ENCODE peak calls at places on chromosomes 13 and 19, in eight cellular contexts. One of them, this sample, is unnamed.

GRCh38 chr19:3603121-3603841 is 3.4 kb downstream of the TBXA2R start:
- DNase-seq in ovary: no peak
- DNase-seq in naive thymus-derived CD4-positive, alpha-beta T cell: no peak
- DNase-seq in heart right ventricle: no peak
- DNase-seq in tibial artery: peak; percentile 94
- DNase-seq in thoracic aorta: no peak
- DNase-seq in uterus: peak; percentile 55
- DNase-seq in IMR-90: no peak
- DNase-seq in this sample: no peak

GRCh38 chr13:70473912-70474311 is 365.7 kb upstream of the KLHL1 start:
- DNase-seq in ovary: no peak
- DNase-seq in naive thymus-derived CD4-positive, alpha-beta T cell: no peak
- DNase-seq in heart right ventricle: no peak
- DNase-seq in tibial artery: no peak
- DNase-seq in thoracic aorta: no peak
- DNase-seq in uterus: no peak
- DNase-seq in IMR-90: no peak
- DNase-seq in this sample: no peak

GRCh38 chr19:43438291-43439162 is 23.8 kb downstream of the TEX101 start:
- DNase-seq in ovary: peak; percentile 54
- DNase-seq in naive thymus-derived CD4-positive, alpha-beta T cell: no peak
- DNase-seq in heart right ventricle: peak; percentile 61
- DNase-seq in tibial artery: no peak
- DNase-seq in thoracic aorta: no peak
- DNase-seq in uterus: peak; percentile 79
- DNase-seq in IMR-90: peak; percentile 67
- DNase-seq in this sample: peak; percentile 49

GRCh38 chr19:308471-309205 is 17.4 kb upstream of the PLPP2 start:
- DNase-seq in ovary: no peak
- DNase-seq in naive thymus-derived CD4-positive, alpha-beta T cell: no peak
- DNase-seq in heart right ventricle: no peak
- DNase-seq in tibial artery: no peak
- DNase-seq in thoracic aorta: no peak
- DNase-seq in uterus: no peak
- DNase-seq in IMR-90: no peak
- DNase-seq in this sample: no peak

GRCh38 chr13:99375806-99376080 is 68.5 kb upstream of the GPR183 start:
- DNase-seq in ovary: no peak
- DNase-seq in naive thymus-derived CD4-positive, alpha-beta T cell: no peak
- DNase-seq in heart right ventricle: no peak
- DNase-seq in tibial artery: no peak
- DNase-seq in thoracic aorta: no peak
- DNase-seq in uterus: no peak
- DNase-seq in IMR-90: no peak
- DNase-seq in this sample: no peak

GRCh38 chr13:111328111-111328802 is 7.8 kb downstream of the TEX29 start:
- DNase-seq in ovary: peak; percentile 6
- DNase-seq in naive thymus-derived CD4-positive, alpha-beta T cell: no peak
- DNase-seq in heart right ventricle: no peak
- DNase-seq in tibial artery: peak; percentile 34
- DNase-seq in thoracic aorta: no peak
- DNase-seq in uterus: no peak
- DNase-seq in IMR-90: no peak
- DNase-seq in this sample: peak; percentile 22

GRCh38 chr13:77026255-77026782 is 640 bp downstream of the FBXL3 start:
- DNase-seq in ovary: peak; percentile 80
- DNase-seq in naive thymus-derived CD4-positive, alpha-beta T cell: peak; percentile 61
- DNase-seq in heart right ventricle: peak; percentile 86
- DNase-seq in tibial artery: peak; percentile 94
- DNase-seq in thoracic aorta: peak; percentile 61
- DNase-seq in uterus: peak; percentile 80
- DNase-seq in IMR-90: peak; percentile 37
- DNase-seq in this sample: peak; percentile 85

GRCh38 chr13:99124695-99125334 is 75.8 kb upstream of the UBAC2 start:
- DNase-seq in ovary: no peak
- DNase-seq in naive thymus-derived CD4-positive, alpha-beta T cell: no peak
- DNase-seq in heart right ventricle: no peak
- DNase-seq in tibial artery: no peak
- DNase-seq in thoracic aorta: no peak
- DNase-seq in uterus: no peak
- DNase-seq in IMR-90: peak; percentile 45
- DNase-seq in this sample: no peak

GRCh38 chr19:1261863-1262686 is 7.1 kb upstream of the CIRBP start:
- DNase-seq in ovary: peak; percentile 83
- DNase-seq in naive thymus-derived CD4-positive, alpha-beta T cell: no peak
- DNase-seq in heart right ventricle: peak; percentile 67
- DNase-seq in tibial artery: peak; percentile 94
- DNase-seq in thoracic aorta: peak; percentile 74
- DNase-seq in uterus: peak; percentile 89
- DNase-seq in IMR-90: peak; percentile 43
- DNase-seq in this sample: peak; percentile 89

GRCh38 chr13:50955807-50956206 is 46.2 kb downstream of the RNASEH2B start:
- DNase-seq in ovary: no peak
- DNase-seq in naive thymus-derived CD4-positive, alpha-beta T cell: no peak
- DNase-seq in heart right ventricle: no peak
- DNase-seq in tibial artery: no peak
- DNase-seq in thoracic aorta: no peak
- DNase-seq in uterus: no peak
- DNase-seq in IMR-90: no peak
- DNase-seq in this sample: no peak

GRCh38 chr19:32196690-32197420 is 148.6 kb upstream of the ZNF507 start:
- DNase-seq in ovary: no peak
- DNase-seq in naive thymus-derived CD4-positive, alpha-beta T cell: no peak
- DNase-seq in heart right ventricle: no peak
- DNase-seq in tibial artery: peak; percentile 32
- DNase-seq in thoracic aorta: no peak
- DNase-seq in uterus: no peak
- DNase-seq in IMR-90: no peak
- DNase-seq in this sample: no peak

GRCh38 chr13:114264886-114265611 is 16.4 kb upstream of the UPF3A start:
- DNase-seq in ovary: no peak
- DNase-seq in naive thymus-derived CD4-positive, alpha-beta T cell: no peak
- DNase-seq in heart right ventricle: no peak
- DNase-seq in tibial artery: no peak
- DNase-seq in thoracic aorta: no peak
- DNase-seq in uterus: no peak
- DNase-seq in IMR-90: peak; percentile 79
- DNase-seq in this sample: no peak
- H3K4me1 ChIP-seq in ovary: no peaks in the 10 kb centered on the region
- H3K4me1 ChIP-seq in naive thymus-derived CD4-positive, alpha-beta T cell: peaks cover 47% of the 10 kb centered on the region
- H3K4me1 ChIP-seq in heart right ventricle: peaks cover 11% of the 10 kb centered on the region
- H3K4me1 ChIP-seq in tibial artery: no peaks in the 10 kb centered on the region
- H3K4me1 ChIP-seq in thoracic aorta: no peaks in the 10 kb centered on the region
- H3K4me1 ChIP-seq in uterus: no peaks in the 10 kb centered on the region
- H3K4me1 ChIP-seq in IMR-90: peaks cover 5% of the 10 kb centered on the region
- H3K4me1 ChIP-seq in this sample: no peaks in the 10 kb centered on the region

DNA sequence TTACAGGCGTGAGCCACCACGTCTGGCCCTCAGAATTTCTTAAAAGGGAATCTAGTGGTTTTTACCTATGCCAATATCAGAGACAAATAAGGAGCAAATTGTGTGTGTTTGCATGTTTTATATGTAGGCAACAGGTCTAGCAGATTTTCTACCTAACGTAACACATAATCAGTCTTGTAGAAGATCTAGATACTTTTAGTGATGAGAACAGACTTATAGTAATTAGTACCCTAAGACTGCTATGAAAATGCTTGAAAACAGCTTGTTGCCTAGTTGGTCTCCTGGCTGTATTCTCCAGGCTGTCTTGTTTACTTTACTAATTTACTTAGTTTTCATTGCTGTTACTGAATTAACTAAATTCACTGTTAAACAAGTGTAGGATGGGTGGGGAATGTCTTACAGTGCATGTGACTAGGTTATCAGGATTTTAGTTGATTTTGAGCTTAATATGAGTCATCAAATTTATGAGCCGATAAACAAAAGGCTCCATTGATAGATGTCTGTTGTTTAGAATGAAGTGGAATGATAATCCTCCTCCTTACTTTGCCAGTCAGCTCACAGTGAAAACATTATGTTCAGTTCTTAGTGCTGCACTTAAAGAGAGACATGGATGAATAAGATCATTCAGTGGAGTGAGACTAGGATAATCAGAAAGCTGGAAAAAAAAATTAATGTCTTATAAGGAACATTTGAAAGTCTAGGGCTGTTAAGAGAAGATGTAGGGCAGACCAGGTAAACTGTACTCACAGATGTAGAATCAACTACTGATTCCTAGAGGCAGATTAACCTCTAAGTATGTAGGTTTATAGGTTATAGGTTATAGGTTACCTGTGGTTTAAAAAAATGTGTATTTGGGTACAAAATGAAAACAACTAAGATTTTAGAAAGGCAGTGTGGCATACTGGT is 22.4 kb downstream of the GTF2F2 start:
- DNase-seq in ovary: no peak
- DNase-seq in naive thymus-derived CD4-positive, alpha-beta T cell: no peak
- DNase-seq in heart right ventricle: no peak
- DNase-seq in tibial artery: no peak
- DNase-seq in thoracic aorta: no peak
- DNase-seq in uterus: no peak
- DNase-seq in IMR-90: peak; percentile 54
- DNase-seq in this sample: no peak
- H3K27ac ChIP-seq in ovary: no peak overlapping the region
- H3K27ac ChIP-seq in naive thymus-derived CD4-positive, alpha-beta T cell: no peak overlapping the region
- H3K27ac ChIP-seq in heart right ventricle: peak overlapping the region; percentile 24
- H3K27ac ChIP-seq in tibial artery: no peak overlapping the region
- H3K27ac ChIP-seq in thoracic aorta: no peak overlapping the region
- H3K27ac ChIP-seq in uterus: no peak overlapping the region
- H3K27ac ChIP-seq in IMR-90: peak overlapping the region; percentile 52
- H3K27ac ChIP-seq in this sample: no peak overlapping the region

GRCh38 chr19:35745328-35746086 is at the start of the genes PSENEN and U2AF1L4:
- DNase-seq in ovary: peak; percentile 96
- DNase-seq in naive thymus-derived CD4-positive, alpha-beta T cell: peak; percentile 82
- DNase-seq in heart right ventricle: peak; percentile 95
- DNase-seq in tibial artery: peak; percentile 99
- DNase-seq in thoracic aorta: peak; percentile 93
- DNase-seq in uterus: peak; percentile 98
- DNase-seq in IMR-90: peak; percentile 100
- DNase-seq in this sample: peak; percentile 97
- H3K4me1 ChIP-seq in ovary: peaks cover 12% of the 10 kb centered on the region
- H3K4me1 ChIP-seq in naive thymus-derived CD4-positive, alpha-beta T cell: peaks cover 40% of the 10 kb centered on the region
- H3K4me1 ChIP-seq in heart right ventricle: peaks cover 36% of the 10 kb centered on the region
- H3K4me1 ChIP-seq in tibial artery: peaks cover 36% of the 10 kb centered on the region
- H3K4me1 ChIP-seq in thoracic aorta: peaks cover 31% of the 10 kb centered on the region
- H3K4me1 ChIP-seq in uterus: peaks cover 23% of the 10 kb centered on the region
- H3K4me1 ChIP-seq in IMR-90: peaks cover 4% of the 10 kb centered on the region
- H3K4me1 ChIP-seq in this sample: no peaks in the 10 kb centered on the region

GRCh38 chr19:16521715-16522289 is 20.4 kb downstream of the CHERP start:
- DNase-seq in ovary: no peak
- DNase-seq in naive thymus-derived CD4-positive, alpha-beta T cell: no peak
- DNase-seq in heart right ventricle: no peak
- DNase-seq in tibial artery: no peak
- DNase-seq in thoracic aorta: no peak
- DNase-seq in uterus: no peak
- DNase-seq in IMR-90: no peak
- DNase-seq in this sample: no peak
- H3K27ac ChIP-seq in ovary: no peak overlapping the region
- H3K27ac ChIP-seq in naive thymus-derived CD4-positive, alpha-beta T cell: no peak overlapping the region
- H3K27ac ChIP-seq in heart right ventricle: no peak overlapping the region
- H3K27ac ChIP-seq in tibial artery: no peak overlapping the region
- H3K27ac ChIP-seq in thoracic aorta: no peak overlapping the region
- H3K27ac ChIP-seq in uterus: no peak overlapping the region
- H3K27ac ChIP-seq in IMR-90: no peak overlapping the region
- H3K27ac ChIP-seq in this sample: no peak overlapping the region

GRCh38 chr13:30364876-30365275 is 57.4 kb upstream of the UBE2L5 start:
- DNase-seq in ovary: no peak
- DNase-seq in naive thymus-derived CD4-positive, alpha-beta T cell: no peak
- DNase-seq in heart right ventricle: no peak
- DNase-seq in tibial artery: no peak
- DNase-seq in thoracic aorta: no peak
- DNase-seq in uterus: no peak
- DNase-seq in IMR-90: peak; percentile 48
- DNase-seq in this sample: no peak
- H3K4me1 ChIP-seq in ovary: no peaks in the 10 kb centered on the region
- H3K4me1 ChIP-seq in naive thymus-derived CD4-positive, alpha-beta T cell: peaks cover 12% of the 10 kb centered on the region
- H3K4me1 ChIP-seq in heart right ventricle: peaks cover 5% of the 10 kb centered on the region
- H3K4me1 ChIP-seq in tibial artery: no peaks in the 10 kb centered on the region
- H3K4me1 ChIP-seq in thoracic aorta: no peaks in the 10 kb centered on the region
- H3K4me1 ChIP-seq in uterus: no peaks in the 10 kb centered on the region
- H3K4me1 ChIP-seq in IMR-90: peaks cover 16% of the 10 kb centered on the region
- H3K4me1 ChIP-seq in this sample: peaks cover 9% of the 10 kb centered on the region

GRCh38 chr19:2549701-2550191 is 73.8 kb downstream of the GADD45B start:
- DNase-seq in ovary: no peak
- DNase-seq in naive thymus-derived CD4-positive, alpha-beta T cell: no peak
- DNase-seq in heart right ventricle: peak; percentile 73
- DNase-seq in tibial artery: peak; percentile 89
- DNase-seq in thoracic aorta: no peak
- DNase-seq in uterus: peak; percentile 58
- DNase-seq in IMR-90: peak; percentile 88
- DNase-seq in this sample: peak; percentile 71
- H3K27ac ChIP-seq in ovary: no peak overlapping the region
- H3K27ac ChIP-seq in naive thymus-derived CD4-positive, alpha-beta T cell: no peak overlapping the region
- H3K27ac ChIP-seq in heart right ventricle: peak overlapping the region; percentile 24
- H3K27ac ChIP-seq in tibial artery: peak overlapping the region; percentile 9
- H3K27ac ChIP-seq in thoracic aorta: peak overlapping the region; percentile 19
- H3K27ac ChIP-seq in uterus: peak overlapping the region; percentile 51
- H3K27ac ChIP-seq in IMR-90: peak overlapping the region; percentile 84
- H3K27ac ChIP-seq in this sample: peak overlapping the region; percentile 72

DNA sequence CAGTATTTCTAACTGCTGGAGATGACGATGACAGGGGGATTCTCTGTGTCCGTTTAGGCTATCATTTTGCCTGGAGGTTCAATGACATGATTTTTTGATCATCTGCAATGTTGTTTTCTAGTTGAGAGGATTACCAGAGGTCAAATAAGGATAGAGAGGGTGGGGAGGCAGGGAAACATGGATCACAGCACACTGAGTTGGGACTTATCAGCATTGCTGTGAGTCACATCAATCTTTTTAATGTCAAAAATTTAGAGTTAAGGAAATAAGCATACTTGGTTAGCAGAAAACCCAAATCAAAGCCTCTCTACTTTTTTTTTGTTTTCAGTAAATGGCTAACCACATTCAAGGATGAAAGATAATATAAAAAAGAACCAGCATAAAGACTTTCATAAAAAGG is 43.0 kb upstream of the CSNK1A1L start:
- DNase-seq in ovary: no peak
- DNase-seq in naive thymus-derived CD4-positive, alpha-beta T cell: no peak
- DNase-seq in heart right ventricle: no peak
- DNase-seq in tibial artery: no peak
- DNase-seq in thoracic aorta: no peak
- DNase-seq in uterus: no peak
- DNase-seq in IMR-90: no peak
- DNase-seq in this sample: no peak
- H3K4me1 ChIP-seq in ovary: no peaks in the 10 kb centered on the region
- H3K4me1 ChIP-seq in naive thymus-derived CD4-positive, alpha-beta T cell: no peaks in the 10 kb centered on the region
- H3K4me1 ChIP-seq in heart right ventricle: no peaks in the 10 kb centered on the region
- H3K4me1 ChIP-seq in tibial artery: no peaks in the 10 kb centered on the region
- H3K4me1 ChIP-seq in thoracic aorta: no peaks in the 10 kb centered on the region
- H3K4me1 ChIP-seq in uterus: no peaks in the 10 kb centered on the region
- H3K4me1 ChIP-seq in IMR-90: peaks cover 5% of the 10 kb centered on the region
- H3K4me1 ChIP-seq in this sample: peaks cover 3% of the 10 kb centered on the region